ENCODE peak calls at places on chromosomes 6 and 20, in ten cellular contexts. P, Z, Y, Q, N, R, K, M, V and J are unnamed samples.
A peak's percentile ranks its signal among the peaks of the same experiment; 100 is the strongest.

GRCh38 chr6:112190164-112190563 is 64.2 kb downstream of the LAMA4 start:
- DNase-seq in P (no peak), Z (no peak), Y (no peak), Q (no peak), N (no peak), R (no peak), K (no peak), M (no peak), V (no peak), J (no peak)

GRCh38 chr6:124854338-124854922 is 107.8 kb upstream of the RNF217 start:
- DNase-seq in P (no peak), Z (no peak), Y (peak; percentile 25), Q (no peak), N (no peak), R (no peak), K (no peak), M (no peak), V (no peak), J (no peak)

GRCh38 chr20:49938173-49939163 is 2.3 kb downstream of the RNF114 start:
- DNase-seq in P (no peak), Z (no peak), Y (peak; percentile 6), Q (no peak), N (peak; percentile 19), R (peak; percentile 60), K (no peak), M (no peak), V (no peak), J (peak; percentile 62)

GRCh38 chr6:5214570-5215052 is 46.1 kb downstream of the LYRM4 start:
- DNase-seq in P (no peak), Z (no peak), Y (no peak), Q (peak; percentile 15), N (peak; percentile 56), R (peak; percentile 27), K (no peak), M (no peak), V (no peak), J (peak; percentile 35)

GRCh38 chr20:56429496-56429895 is 17.4 kb downstream of the CASS4 start:
- DNase-seq in P (no peak), Z (no peak), Y (peak; percentile 67), Q (peak; percentile 59), N (no peak), R (no peak), K (no peak), M (no peak), V (no peak), J (no peak)

GRCh38 chr6:16345449-16346330 is 107.3 kb downstream of the GMPR start:
- DNase-seq in P (no peak), Z (no peak), Y (peak; percentile 71), Q (no peak), N (no peak), R (no peak), K (no peak), M (no peak), V (no peak), J (no peak)

GRCh38 chr6:71608646-71609045 is 277.7 kb upstream of the RIMS1 start:
- DNase-seq in P (no peak), Z (no peak), Y (peak; percentile 39), Q (no peak), N (no peak), R (no peak), K (no peak), M (no peak), V (no peak), J (no peak)

GRCh38 chr6:83952830-83953229 is 80.7 kb upstream of the MRAP2 start:
- DNase-seq in P (no peak), Z (no peak), Y (no peak), Q (no peak), N (no peak), R (no peak), K (no peak), M (no peak), V (no peak), J (no peak)

GRCh38 chr20:58942549-58942948 is 38.5 kb upstream of the NELFCD start:
- DNase-seq in P (no peak), Z (no peak), Y (no peak), Q (no peak), N (no peak), R (no peak), K (no peak), M (no peak), V (no peak), J (no peak)